ENCODE peak calls at places on chromosomes 3 and 15, in nine cellular contexts. P is cardiac muscle cell; D is H4; Q is stimulated activated CD4-positive, alpha-beta T cell treated with anti-CD3 and anti-CD28 coated beads, Interleukin-2, amount 100 ng/mL, for 24 hours; M is sciatic nerve; B is posterior cingulate gyrus; H is aorta; J is psoas muscle; O is HEK293T. T is an unnamed sample.

GRCh38 chr15:99615460-99615859 is 49.7 kb downstream of the MEF2A start:
- DNase-seq in P (no peak), D (no peak), Q (no peak), M (no peak), B (no peak), H (no peak), J (no peak), O (no peak), T (no peak)

GRCh38 chr15:36601497-36601932 is 22.1 kb downstream of the CDIN1 start:
- DNase-seq in P (peak), D (no peak), Q (no peak), M (no peak), B (no peak), H (peak), J (peak), O (no peak), T (peak)

GRCh38 chr3:104066658-104067057 is 1300.1 kb upstream of the ALCAM start:
- DNase-seq in P (no peak), D (no peak), Q (no peak), M (no peak), B (no peak), H (no peak), J (no peak), O (no peak), T (peak)

GRCh38 chr15:27057904-27058645 is 87.1 kb downstream of the GABRG3 start:
- DNase-seq in P (no peak), D (peak), Q (no peak), M (no peak), B (no peak), H (no peak), J (no peak), O (no peak), T (no peak)

GRCh38 chr3:9689757-9690156 is 13.9 kb upstream of the CPNE9 start:
- DNase-seq in P (no peak), D (no peak), Q (no peak), M (no peak), B (no peak), H (no peak), J (no peak), O (no peak), T (no peak)

GRCh38 chr15:48899793-48900192 is 21.9 kb downstream of the EID1 start:
- DNase-seq in P (no peak), D (no peak), Q (no peak), M (no peak), B (no peak), H (no peak), J (no peak), O (no peak), T (no peak)

GRCh38 chr3:48548731-48549705 is 7.6 kb downstream of the PFKFB4 start:
- DNase-seq in P (peak), D (peak), Q (peak), M (peak), B (peak), H (peak), J (peak), O (peak), T (peak)

GRCh38 chr3:98962951-98963350 is 61.5 kb upstream of the DCBLD2 start:
- DNase-seq in P (no peak), D (no peak), Q (no peak), M (no peak), B (no peak), H (no peak), J (no peak), O (no peak), T (no peak)

GRCh38 chr15:22930782-22931484 is 49.2 kb downstream of the CYFIP1 start:
- DNase-seq in P (no peak), D (no peak), Q (no peak), M (no peak), B (no peak), H (peak), J (peak), O (no peak), T (no peak)

GRCh38 chr3:13648060-13648743 is 99.3 kb downstream of the FBLN2 start:
- DNase-seq in P (peak), D (peak), Q (peak), M (peak), B (peak), H (peak), J (peak), O (peak), T (peak)

GRCh38 chr3:55454611-55455010 is 32.5 kb downstream of the WNT5A start:
- DNase-seq in P (no peak), D (no peak), Q (no peak), M (no peak), B (no peak), H (no peak), J (no peak), O (no peak), T (no peak)

GRCh38 chr3:32972482-32973146 is 21.2 kb downstream of the CCR4 start:
- DNase-seq in P (peak), D (no peak), Q (no peak), M (no peak), B (no peak), H (no peak), J (no peak), O (no peak), T (no peak)

GRCh38 chr3:19216669-19217337 is 68.5 kb downstream of the KCNH8 start:
- DNase-seq in P (no peak), D (peak), Q (no peak), M (peak), B (no peak), H (peak), J (peak), O (no peak), T (no peak)

GRCh38 chr3:188832961-188833615 is 338.7 kb upstream of the TPRG1 start:
- DNase-seq in P (no peak), D (no peak), Q (no peak), M (no peak), B (no peak), H (no peak), J (no peak), O (no peak), T (no peak)

GRCh38 chr3:140576444-140576843 is 101.4 kb upstream of the TRIM42 start:
- DNase-seq in P (peak), D (no peak), Q (no peak), M (no peak), B (no peak), H (no peak), J (no peak), O (no peak), T (no peak)

T was measured in GM04504.